ENCODE peak calls at places on chromosomes 12 and 14, in ten cellular contexts. T is G401; H is NCI-H1105 treated with DMSO at 0.1 percent for 48 hours; V is body of pancreas; U is type B pancreatic cell; X is IMR-90; D is fibroblast of pulmonary artery; B is GM12865; K is anterior cingulate cortex; O is activated T-helper 9 cell treated with anti-CD3 and anti-CD28 coated beads, Interleukin-2, amount 50 U/mL, for 16 hours. N is an unnamed sample.

GRCh38 chr12:48758186-48758585 is 30.7 kb downstream of the ADCY6 start:
- DNase-seq in O (no peak), B (no peak), X (no peak), H (no peak), D (no peak), T (no peak), K (no peak), V (no peak), U (no peak), N (no peak)

GRCh38 chr12:123491056-123491455 is 33.1 kb downstream of the SNRNP35 start:
- DNase-seq in X (no peak), V (no peak), D (no peak), K (no peak), U (no peak), H (no peak), B (no peak), O (no peak), T (no peak), N (no peak)

GRCh38 chr12:117750657-117751056 is 218.1 kb downstream of the KSR2 start:
- DNase-seq in D (no peak), H (no peak), V (no peak), K (no peak), U (no peak), X (no peak), B (no peak), O (no peak), T (no peak), N (no peak)

GRCh38 chr12:20624718-20625117 is 70.4 kb upstream of the SLCO1C1 start:
- DNase-seq in B (no peak), D (peak; percentile 62), X (peak; percentile 30), H (peak; percentile 59), K (no peak), O (no peak), U (no peak), V (no peak), T (no peak), N (no peak)

GRCh38 chr14:29320261-29320660 is 553.7 kb downstream of the FOXG1 start:
- DNase-seq in O (no peak), T (no peak), D (peak; percentile 15), U (no peak), X (peak; percentile 51), B (no peak), H (no peak), K (no peak), V (no peak), N (no peak)

GRCh38 chr14:103207038-103207403 is 83.8 kb downstream of the TNFAIP2 start:
- DNase-seq in U (no peak), K (no peak), V (peak; percentile 56), O (no peak), D (peak; percentile 14), T (peak; percentile 7), H (no peak), X (no peak), B (no peak), N (no peak)

GRCh38 chr12:114626-115211 is 48.2 kb downstream of the IQSEC3 start:
- DNase-seq in U (no peak), K (no peak), X (no peak), T (peak; percentile 68), V (no peak), B (no peak), O (no peak), H (no peak), D (no peak), N (no peak)

GRCh38 chr14:52061380-52061779 is 7.5 kb downstream of the NID2 start:
- DNase-seq in B (no peak), X (no peak), H (no peak), T (peak; percentile 36), D (no peak), V (no peak), U (no peak), O (no peak), K (no peak), N (no peak)

GRCh38 chr12:2097617-2098016 is 44.8 kb downstream of the CACNA1C start:
- DNase-seq in O (no peak), K (no peak), D (no peak), H (no peak), T (no peak), B (no peak), V (no peak), X (no peak), U (no peak), N (no peak)

GRCh38 chr12:29208935-29209701 is 60.0 kb downstream of the FAR2 start:
- DNase-seq in O (no peak), V (no peak), D (no peak), B (no peak), U (no peak), H (no peak), T (no peak), K (no peak), X (no peak), N (no peak)

GRCh38 chr12:12221560-12221959 is 45.3 kb downstream of the LRP6 start:
- DNase-seq in X (no peak), H (peak; percentile 63), B (no peak), K (no peak), T (no peak), V (no peak), U (no peak), D (no peak), O (no peak), N (no peak)

GRCh38 chr14:55351111-55351510 is 60.5 kb downstream of the ATG14 start:
- DNase-seq in O (no peak), K (no peak), X (no peak), B (no peak), U (no peak), D (no peak), H (no peak), T (no peak), V (no peak), N (no peak)

GRCh38 chr14:60101801-60102200 is 10.1 kb downstream of the PCNX4 start:
- DNase-seq in X (peak; percentile 41), K (no peak), O (no peak), B (no peak), U (no peak), H (no peak), T (no peak), V (no peak), D (peak; percentile 17), N (no peak)

GRCh38 chr12:27899151-27899661 is 73.3 kb downstream of the PTHLH start:
- DNase-seq in X (peak; percentile 100), O (no peak), T (no peak), H (no peak), B (no peak), K (no peak), D (peak; percentile 98), V (no peak), U (no peak), N (no peak)